ENCODE peak calls at places on chromosomes 6 and 20, in eight cellular contexts. G, W, N, H, I, L, Q and M are unnamed samples.

GRCh38 chr6:33313709-33314514 is at the start of gene TAPBP:
- DNase-seq in W (peak; percentile 63), L (peak; percentile 61), I (peak; percentile 44), G (peak; percentile 73), H (peak; percentile 43), N (peak; percentile 89), Q (peak; percentile 68), M (peak; percentile 56)

GRCh38 chr6:3806169-3806922 is 42.8 kb upstream of the FAM50B start:
- DNase-seq in I (no peak), N (no peak), H (no peak), Q (no peak), W (no peak), L (no peak), G (no peak), M (no peak)

GRCh38 chr6:127207591-127208120 is 59.0 kb upstream of the RNF146 start:
- DNase-seq in H (peak; percentile 24), W (no peak), G (no peak), Q (no peak), L (no peak), I (no peak), N (no peak), M (no peak)

GRCh38 chr20:54345301-54345724 is 130.1 kb upstream of the DOK5 start:
- DNase-seq in Q (peak; percentile 54), I (peak; percentile 50), N (no peak), H (peak; percentile 14), L (peak; percentile 75), W (no peak), G (no peak), M (no peak)

GRCh38 chr6:36547646-36548400 is 544 bp upstream of the STK38 start:
- DNase-seq in H (no peak), L (no peak), Q (no peak), G (no peak), N (no peak), W (no peak), I (no peak), M (no peak)

GRCh38 chr20:6492396-6493055 is 275.0 kb upstream of the BMP2 start:
- DNase-seq in Q (peak; percentile 52), H (peak; percentile 20), N (no peak), G (no peak), I (no peak), L (peak; percentile 12), W (no peak), M (no peak)

GRCh38 chr6:18048953-18049630 is 61.7 kb upstream of the KIF13A start:
- DNase-seq in W (no peak), G (no peak), H (no peak), N (no peak), I (no peak), L (no peak), Q (no peak), M (no peak)

GRCh38 chr6:141866731-141867502 is 265.8 kb upstream of the GJE1 start:
- DNase-seq in Q (no peak), I (no peak), H (no peak), W (no peak), N (no peak), G (no peak), L (no peak), M (no peak)

GRCh38 chr6:3355011-3355357 is 96.2 kb downstream of the PSMG4 start:
- DNase-seq in Q (no peak), W (no peak), L (no peak), N (no peak), I (no peak), H (no peak), G (no peak), M (no peak)

GRCh38 chr20:8299921-8300320 is 167.9 kb downstream of the PLCB1 start:
- DNase-seq in N (no peak), H (peak; percentile 56), L (no peak), G (no peak), Q (no peak), W (no peak), I (peak; percentile 7), M (no peak)

GRCh38 chr6:156563710-156564109 is 213.5 kb upstream of the ARID1B start:
- DNase-seq in Q (no peak), I (no peak), N (no peak), W (no peak), L (no peak), H (peak; percentile 10), G (peak; percentile 35), M (no peak)

GRCh38 chr20:9126527-9126926 is 57.6 kb downstream of the PLCB4 start:
- DNase-seq in W (no peak), G (no peak), I (no peak), Q (peak; percentile 82), H (no peak), L (no peak), N (no peak), M (no peak)

GRCh38 chr6:28884423-28885148 is 39.2 kb downstream of the TRIM27 start:
- DNase-seq in N (no peak), W (no peak), I (no peak), L (no peak), Q (no peak), G (no peak), H (no peak), M (no peak)

GRCh38 chr6:56875961-56876360 is 78.9 kb upstream of the BEND6 start:
- DNase-seq in G (no peak), H (peak; percentile 11), L (no peak), N (no peak), I (peak; percentile 73), Q (no peak), W (no peak), M (no peak)

GRCh38 chr6:106192824-106193223 is 106.7 kb downstream of the PRDM1 start:
- DNase-seq in H (peak; percentile 32), L (no peak), N (no peak), W (no peak), G (no peak), I (no peak), Q (peak; percentile 31), M (no peak)

GRCh38 chr6:56840467-56841371 is 114.2 kb upstream of the BEND6 start:
- DNase-seq in W (no peak), N (no peak), Q (peak; percentile 89), G (no peak), I (peak; percentile 51), L (peak; percentile 34), H (peak; percentile 57), M (no peak)

GRCh38 chr6:33628401-33628964 is 7.4 kb downstream of the ITPR3 start:
- DNase-seq in W (no peak), Q (no peak), L (no peak), G (no peak), H (no peak), I (no peak), N (no peak), M (no peak)

GRCh38 chr6:2158596-2159271 is 86.7 kb downstream of the GMDS start:
- DNase-seq in Q (peak; percentile 39), H (peak; percentile 59), L (peak; percentile 4), N (no peak), W (no peak), G (no peak), I (peak; percentile 86), M (no peak)

GRCh38 chr20:51036827-51037229 is 13.9 kb upstream of the KCNG1 start:
- DNase-seq in L (no peak), W (no peak), N (no peak), H (no peak), Q (no peak), G (no peak), I (peak; percentile 20), M (no peak)

GRCh38 chr6:129476248-129476564 is 233.8 kb downstream of the ARHGAP18 start:
- DNase-seq in W (no peak), L (no peak), I (no peak), G (no peak), Q (no peak), N (no peak), H (no peak), M (no peak)

GRCh38 chr6:53894086-53894485 is 99.3 kb downstream of the LRRC1 start:
- DNase-seq in Q (peak; percentile 80), L (peak; percentile 20), G (no peak), I (no peak), N (no peak), W (no peak), H (peak; percentile 76), M (no peak)

GRCh38 chr20:38094373-38094775 is 60.8 kb downstream of the RPRD1B start:
- DNase-seq in Q (peak; percentile 55), W (peak; percentile 25), L (peak; percentile 54), G (peak; percentile 59), H (peak; percentile 74), I (peak; percentile 57), N (peak; percentile 73), M (peak; percentile 53)

GRCh38 chr6:2344319-2344905 is 99.0 kb upstream of the GMDS start:
- DNase-seq in L (no peak), Q (no peak), W (no peak), N (no peak), I (no peak), H (no peak), G (no peak), M (no peak)

GRCh38 chr20:7015257-7015656 is 247.8 kb downstream of the BMP2 start:
- DNase-seq in L (no peak), I (no peak), W (no peak), N (no peak), Q (no peak), H (no peak), G (no peak), M (no peak)

GRCh38 chr6:107344383-107344782 is 115.0 kb downstream of the PDSS2 start:
- DNase-seq in N (no peak), G (no peak), Q (no peak), W (no peak), I (no peak), L (no peak), H (no peak), M (no peak)

GRCh38 chr6:133512410-133513016 is 271.4 kb downstream of the EYA4 start:
- DNase-seq in W (no peak), N (peak; percentile 15), H (peak; percentile 49), G (peak; percentile 55), Q (peak; percentile 38), I (peak; percentile 53), L (peak; percentile 38), M (no peak)

GRCh38 chr6:136095961-136096360 is 154.2 kb downstream of the MTFR2 start:
- DNase-seq in G (peak; percentile 44), N (no peak), Q (no peak), W (no peak), H (no peak), I (no peak), L (no peak), M (peak; percentile 42)

GRCh38 chr20:57326667-57327455 is 2.7 kb upstream of the SPO11 start:
- DNase-seq in I (no peak), H (no peak), W (no peak), L (peak; percentile 99), Q (peak; percentile 96), N (no peak), G (no peak), M (no peak)

GRCh38 chr20:15265910-15266309 is 928.5 kb upstream of the FLRT3 start:
- DNase-seq in W (no peak), H (no peak), G (no peak), Q (no peak), N (no peak), L (no peak), I (no peak), M (no peak)

GRCh38 chr20:35523298-35523888 is 6.1 kb downstream of the C20orf173 start:
- DNase-seq in H (no peak), G (no peak), L (peak; percentile 52), Q (no peak), N (peak; percentile 45), I (peak; percentile 23), W (no peak), M (no peak)

GRCh38 chr6:96563853-96564252 is 925 bp downstream of the FHL5 start:
- DNase-seq in Q (no peak), I (no peak), W (no peak), G (no peak), H (no peak), N (no peak), L (no peak), M (no peak)